ENCODE peak calls at places on chromosome 3, in six cellular contexts. J is stimulated activated CD4-positive, alpha-beta T cell treated with anti-CD3 and anti-CD28 coated beads, Interleukin-1b, Interleukin-23, amount 100 ng/mL, for 24 hours; S is neural crest cell; E is HTR-8/SVneo; Z is A549; N is NCI-H460. V is an unnamed sample.

GRCh38 chr3:126208618-126209256 is 28.4 kb upstream of the ALDH1L1 start:
- DNase-seq in N (peak), Z (peak), E (peak), S (no peak), J (no peak), V (peak)

GRCh38 chr3:175163686-175164085 is 304.6 kb downstream of the NAALADL2 start:
- DNase-seq in E (no peak), Z (no peak), N (no peak), J (no peak), S (no peak), V (no peak)

GRCh38 chr3:172125963-172126403 is 86.6 kb downstream of the FNDC3B start:
- DNase-seq in S (no peak), Z (no peak), N (no peak), J (no peak), E (no peak), V (no peak)

GRCh38 chr3:50853936-50854335 is 179.2 kb downstream of the DOCK3 start:
- DNase-seq in J (no peak), Z (no peak), E (no peak), N (no peak), S (no peak), V (no peak)

GRCh38 chr3:53581671-53582070 is 87.3 kb downstream of the CACNA1D start:
- DNase-seq in S (no peak), E (no peak), J (no peak), Z (no peak), N (no peak), V (no peak)

GRCh38 chr3:16302082-16302631 is 37.1 kb downstream of the OXNAD1 start:
- DNase-seq in Z (no peak), S (no peak), E (no peak), N (no peak), J (no peak), V (no peak)

GRCh38 chr3:138046084-138046483 is 36.1 kb downstream of the CLDN18 start:
- DNase-seq in S (no peak), J (no peak), N (no peak), Z (no peak), E (no peak), V (no peak)

GRCh38 chr3:169232863-169233262 is 430.6 kb downstream of the MECOM start:
- DNase-seq in J (no peak), Z (no peak), S (no peak), E (no peak), N (peak), V (no peak)

GRCh38 chr3:75863878-75864277 is 78.5 kb upstream of the ZNF717 start:
- DNase-seq in E (no peak), Z (no peak), S (no peak), N (no peak), J (no peak), V (no peak)

GRCh38 chr3:47156418-47156817 is 7.5 kb downstream of the SETD2 start:
- DNase-seq in Z (no peak), E (no peak), J (no peak), N (no peak), S (no peak), V (no peak)

GRCh38 chr3:85041562-85042055 is 82.8 kb downstream of the CADM2 start:
- DNase-seq in S (no peak), E (no peak), J (no peak), N (no peak), Z (no peak), V (no peak)

GRCh38 chr3:58657571-58658141 is 8.9 kb downstream of the FAM3D start:
- DNase-seq in E (no peak), Z (no peak), S (no peak), N (no peak), J (no peak), V (no peak)

GRCh38 chr3:156187146-156187769 is 66.9 kb downstream of the KCNAB1 start:
- DNase-seq in E (no peak), Z (no peak), J (no peak), S (no peak), N (no peak), V (peak)

GRCh38 chr3:46607603-46608028 is 4.7 kb upstream of the FAM240A start:
- DNase-seq in J (no peak), E (peak), S (no peak), Z (peak), N (no peak), V (peak)

GRCh38 chr3:139538733-139539132 is 809 bp downstream of the RBP1 start:
- DNase-seq in J (no peak), Z (no peak), N (no peak), S (no peak), E (no peak), V (no peak)

GRCh38 chr3:2635511-2635910 is 474.7 kb downstream of the IL5RA start:
- DNase-seq in Z (no peak), S (no peak), N (no peak), J (no peak), E (no peak), V (no peak)

GRCh38 chr3:142577701-142578308 is 728 bp downstream of the ATR start:
- DNase-seq in J (no peak), N (no peak), E (no peak), Z (no peak), S (no peak), V (peak)

GRCh38 chr3:151228291-151229125 is 25.5 kb upstream of the GPR171 start:
- DNase-seq in J (no peak), E (no peak), N (peak), Z (peak), S (no peak), V (peak)

GRCh38 chr3:34394978-34395748 is 596.7 kb downstream of the PDCD6IP start:
- DNase-seq in Z (no peak), E (no peak), S (no peak), J (no peak), N (no peak), V (no peak)

GRCh38 chr3:123725652-123726400 is 141.0 kb upstream of the HACD2 start:
- DNase-seq in E (no peak), J (no peak), Z (peak), S (no peak), N (no peak), V (peak)

GRCh38 chr3:60064210-60065178 is 1014.7 kb upstream of the CFAP20DC start:
- DNase-seq in J (no peak), E (no peak), S (no peak), N (no peak), Z (no peak), V (no peak)

GRCh38 chr3:125051715-125052581 is 3.8 kb downstream of the HEG1 start:
- DNase-seq in S (no peak), J (peak), E (no peak), N (no peak), Z (no peak), V (peak)

GRCh38 chr3:60126905-60127304 is 1077.1 kb upstream of the CFAP20DC start:
- DNase-seq in J (no peak), E (no peak), Z (no peak), S (no peak), N (no peak), V (no peak)

GRCh38 chr3:109316162-109316730 is at the start of gene DPPA2:
- DNase-seq in E (no peak), N (no peak), J (no peak), Z (no peak), S (no peak), V (no peak)

GRCh38 chr3:64548200-64548889 is 139.5 kb downstream of the ADAMTS9 start:
- DNase-seq in J (no peak), N (no peak), Z (no peak), E (no peak), S (no peak), V (no peak)

GRCh38 chr3:195197764-195198423 is 73.1 kb downstream of the XXYLT1 start:
- DNase-seq in N (no peak), E (peak), S (no peak), Z (peak), J (no peak), V (peak)

GRCh38 chr3:112689385-112689784 is 48.4 kb upstream of the CCDC80 start:
- DNase-seq in Z (no peak), N (no peak), E (no peak), J (no peak), S (no peak), V (no peak)

GRCh38 chr3:48247401-48247807 is 6.5 kb downstream of the ZNF589 start:
- DNase-seq in J (no peak), Z (no peak), S (no peak), E (no peak), N (no peak), V (no peak)

GRCh38 chr3:124992041-124992440 is 57.5 kb upstream of the MUC13 start:
- DNase-seq in J (no peak), N (no peak), Z (no peak), S (no peak), E (no peak), V (no peak)

GRCh38 chr3:24048843-24049242 is 103.8 kb downstream of the NR1D2 start:
- DNase-seq in S (no peak), E (no peak), Z (no peak), J (no peak), N (no peak), V (no peak)

GRCh38 chr3:49015765-49016164 is 2.6 kb downstream of the DALRD3 start:
- DNase-seq in E (no peak), N (no peak), S (no peak), J (no peak), Z (no peak), V (no peak)